ENCODE peak calls at places on chromosomes 16 and 17, in five cellular contexts. U is GM12878, P is PC-3, L is Peyer's patch, W is dorsolateral prefrontal cortex. V is an unnamed sample.

GRCh38 chr16:89049484-89050118 is 44.1 kb upstream of the ACSF3 start:
- DNase-seq in U (no peak), P (no peak), L (no peak), W (peak; percentile 24), V (no peak)

GRCh38 chr17:10600551-10600950 is 51.1 kb upstream of the MYH2 start:
- DNase-seq in U (no peak), P (peak; percentile 51), L (no peak), W (no peak), V (no peak)

GRCh38 chr17:17808706-17809432 is 27.9 kb downstream of the SREBF1 start:
- DNase-seq in U (no peak), P (no peak), L (no peak), W (no peak), V (no peak)

GRCh38 chr17:68711858-68712257 is 110.7 kb upstream of the FAM20A start:
- DNase-seq in U (no peak), P (peak; percentile 58), L (no peak), W (no peak), V (no peak)

GRCh38 chr17:80957461-80957941 is 34.1 kb upstream of the CHMP6 start:
- DNase-seq in U (no peak), P (no peak), L (no peak), W (no peak), V (peak; percentile 41)

GRCh38 chr17:57649731-57650484 is 95.2 kb downstream of the CCDC182 start:
- DNase-seq in U (no peak), P (no peak), L (no peak), W (no peak), V (no peak)

GRCh38 chr17:7839199-7839889 is 5.3 kb downstream of the KDM6B start:
- DNase-seq in U (no peak), P (no peak), L (peak; percentile 87), W (no peak), V (peak; percentile 29)

GRCh38 chr16:1823821-1824220 is 2.8 kb downstream of the HAGH start:
- DNase-seq in U (no peak), P (peak; percentile 6), L (peak; percentile 69), W (peak; percentile 82), V (peak; percentile 74)

GRCh38 chr17:76734080-76734840 is 2.9 kb downstream of the SRSF2 start:
- DNase-seq in U (no peak), P (no peak), L (no peak), W (no peak), V (no peak)

GRCh38 chr17:66791337-66791736 is 43.6 kb upstream of the CACNG5 start:
- DNase-seq in U (no peak), P (no peak), L (no peak), W (no peak), V (no peak)

GRCh38 chr16:49977427-49977826 is 47.6 kb upstream of the CNEP1R1 start:
- DNase-seq in U (no peak), P (no peak), L (no peak), W (no peak), V (no peak)

GRCh38 chr17:75601057-75601987 is 13.7 kb downstream of the MYO15B start:
- DNase-seq in U (no peak), P (peak; percentile 77), L (peak; percentile 88), W (peak; percentile 42), V (peak; percentile 41)

GRCh38 chr17:69523252-69523861 is 108.9 kb downstream of the MAP2K6 start:
- DNase-seq in U (peak; percentile 55), P (peak; percentile 76), L (no peak), W (peak; percentile 48), V (no peak)

GRCh38 chr16:87447323-87447722 is 45.5 kb downstream of the ZCCHC14 start:
- DNase-seq in U (no peak), P (no peak), L (no peak), W (no peak), V (no peak)

GRCh38 chr17:29243792-29244191 is 2.9 kb upstream of the CRYBA1 start:
- DNase-seq in U (no peak), P (peak; percentile 39), L (no peak), W (no peak), V (no peak)

GRCh38 chr17:66415366-66416206 is 113.2 kb downstream of the PRKCA start:
- DNase-seq in U (no peak), P (no peak), L (no peak), W (no peak), V (no peak)

GRCh38 chr17:76467366-76467765 is at the start of gene AANAT:
- DNase-seq in U (no peak), P (no peak), L (no peak), W (no peak), V (no peak)

GRCh38 chr17:7747586-7747985 is 30.0 kb downstream of the DNAH2 start:
- DNase-seq in U (no peak), P (peak; percentile 23), L (no peak), W (no peak), V (no peak)

GRCh38 chr17:80886641-80887573 is 104.7 kb upstream of the CHMP6 start:
- DNase-seq in U (no peak), P (no peak), L (peak; percentile 22), W (no peak), V (no peak)

GRCh38 chr16:66300037-66300436 is 66.5 kb upstream of the CDH5 start:
- DNase-seq in U (no peak), P (no peak), L (no peak), W (no peak), V (peak; percentile 3)

GRCh38 chr17:62876664-62877411 is 68.7 kb upstream of the MARCHF10 start:
- DNase-seq in U (no peak), P (peak; percentile 83), L (no peak), W (no peak), V (no peak)

GRCh38 chr17:17235212-17236174 is 1.5 kb downstream of the FLCN start:
- DNase-seq in U (no peak), P (peak; percentile 65), L (no peak), W (peak; percentile 58), V (no peak)

GRCh38 chr16:57167951-57168350 is 17.9 kb downstream of the PSME3IP1 start:
- DNase-seq in U (no peak), P (peak; percentile 57), L (no peak), W (no peak), V (no peak)

GRCh38 chr17:57876023-57876865 is 26.4 kb upstream of the MRPS23 start:
- DNase-seq in U (no peak), P (peak; percentile 28), L (no peak), W (no peak), V (no peak)

GRCh38 chr16:77043076-77043475 is 147.9 kb upstream of the MON1B start:
- DNase-seq in U (no peak), P (peak; percentile 43), L (no peak), W (no peak), V (no peak)

GRCh38 chr16:56702836-56703235 is 20.6 kb downstream of the MT1X start:
- DNase-seq in U (no peak), P (no peak), L (no peak), W (no peak), V (no peak)

GRCh38 chr16:19861069-19861468 is 23.6 kb downstream of the GPRC5B start:
- DNase-seq in U (no peak), P (no peak), L (no peak), W (no peak), V (no peak)
- H3K4me3 ChIP-seq in U (no peak overlapping the region), P (peak overlapping the region; percentile 51), L (no peak overlapping the region), W (peak overlapping the region; percentile 40), V (no peak overlapping the region)

GRCh38 chr17:9002236-9002609 is 19.1 kb upstream of the NTN1 start:
- DNase-seq in U (no peak), P (no peak), L (no peak), W (no peak), V (no peak)

GRCh38 chr17:9004132-9004960 is 17.0 kb upstream of the NTN1 start:
- DNase-seq in U (no peak), P (no peak), L (no peak), W (no peak), V (no peak)

GRCh38 chr17:9003355-9004131 is 17.8 kb upstream of the NTN1 start:
- DNase-seq in U (no peak), P (no peak), L (no peak), W (no peak), V (no peak)

GRCh38 chr17:9001539-9001938 is 19.8 kb upstream of the NTN1 start:
- DNase-seq in U (no peak), P (no peak), L (no peak), W (no peak), V (no peak)

GRCh38 chr17:9002610-9003354 is 18.5 kb upstream of the NTN1 start:
- DNase-seq in U (no peak), P (no peak), L (no peak), W (no peak), V (no peak)
- H3K27me3 ChIP-seq in U (peaks cover 19% of the 10 kb centered on the region), P (no peaks in the 10 kb centered on the region), L (peaks cover 19% of the 10 kb centered on the region), W (peaks cover 39% of the 10 kb centered on the region), V (peaks cover 15% of the 10 kb centered on the region)

GRCh38 chr17:32833076-32833475 is 43.8 kb downstream of the MYO1D start:
- DNase-seq in U (no peak), P (no peak), L (no peak), W (no peak), V (no peak)

GRCh38 chr17:32833526-32833925 is 43.4 kb downstream of the MYO1D start:
- DNase-seq in U (no peak), P (no peak), L (no peak), W (no peak), V (no peak)

GRCh38 chr17:32834104-32834503 is 42.8 kb downstream of the MYO1D start:
- DNase-seq in U (no peak), P (no peak), L (no peak), W (no peak), V (no peak)

GRCh38 chr17:32835291-32835761 is 41.6 kb downstream of the MYO1D start:
- DNase-seq in U (peak; percentile 70), P (no peak), L (no peak), W (no peak), V (no peak)

DNA sequence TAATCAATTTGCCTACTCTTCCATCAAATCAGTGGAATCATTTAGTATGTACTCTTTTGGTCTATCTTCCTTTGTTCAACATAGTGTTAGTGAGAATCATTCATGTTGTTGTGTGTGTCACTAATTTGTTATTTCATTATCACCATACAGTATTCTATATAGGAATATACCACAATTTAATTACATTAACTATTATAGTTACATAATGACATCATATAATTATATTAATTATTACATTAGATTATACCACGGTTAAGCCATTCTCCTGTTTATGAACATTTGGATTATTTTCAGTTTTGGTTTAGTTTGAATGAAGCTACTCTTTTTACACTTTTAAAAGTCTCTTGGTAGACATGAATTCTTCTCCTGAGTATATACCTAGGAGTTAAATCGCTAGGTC is 40.4 kb downstream of the MYO1D start:
- DNase-seq in U (no peak), P (no peak), L (no peak), W (no peak), V (no peak)
- H3K4me3 ChIP-seq in U (no peak overlapping the region), P (no peak overlapping the region), L (no peak overlapping the region), W (no peak overlapping the region), V (no peak overlapping the region)

GRCh38 chr17:38606646-38607611 is 1.2 kb upstream of the SRCIN1 start:
- DNase-seq in U (no peak), P (peak; percentile 48), L (no peak), W (peak; percentile 71), V (peak; percentile 94)
- H3K27me3 ChIP-seq in U (peaks cover 13% of the 10 kb centered on the region), P (no peaks in the 10 kb centered on the region), L (no peaks in the 10 kb centered on the region), W (no peaks in the 10 kb centered on the region), V (no peaks in the 10 kb centered on the region)

GRCh38 chr17:31916496-31917064 is 15.1 kb upstream of the UTP6 start:
- DNase-seq in U (no peak), P (no peak), L (no peak), W (no peak), V (no peak)
- H3K4me3 ChIP-seq in U (no peak overlapping the region), P (no peak overlapping the region), L (no peak overlapping the region), W (no peak overlapping the region), V (peak overlapping the region; percentile 16)

GRCh38 chr17:20216853-20217252 is 207.7 kb downstream of the SPECC1 start:
- DNase-seq in U (no peak), P (no peak), L (no peak), W (no peak), V (no peak)
- H3K27me3 ChIP-seq in U (no peaks in the 10 kb centered on the region), P (no peaks in the 10 kb centered on the region), L (no peaks in the 10 kb centered on the region), W (no peaks in the 10 kb centered on the region), V (no peaks in the 10 kb centered on the region)